ENCODE peak calls at places on chromosome 9, in ten cellular contexts. X is activated B cell treated with CpG ODN at 0.5 μM for 24 hours; Z is stimulated activated CD4-positive, alpha-beta T cell treated with anti-CD3 and anti-CD28 coated beads, Interleukin-2, amount 100 ng/mL, for 4 hours; M is NCI-H510A treated with DMSO at 0.1 percent for 48 hours; O is testis; A is HCT116; I is hippocampal formation; J is lung microvascular endothelial cell; F is AG09309; D is SW 1271. Q is an unnamed sample.

GRCh38 chr9:130988400-130988747 is 20.6 kb upstream of the LAMC3 start:
- DNase-seq in X (no peak), Z (no peak), M (no peak), O (no peak), A (no peak), I (no peak), J (no peak), F (no peak), D (no peak), Q (no peak)

GRCh38 chr9:7320139-7320538 is 479.4 kb downstream of the DMAC1 start:
- DNase-seq in X (no peak), Z (no peak), M (peak), O (no peak), A (no peak), I (no peak), J (peak), F (peak), D (peak), Q (peak)

GRCh38 chr9:33151007-33151557 is 16.1 kb downstream of the B4GALT1 start:
- DNase-seq in X (no peak), Z (no peak), M (peak), O (peak), A (no peak), I (no peak), J (peak), F (peak), D (peak), Q (peak)

GRCh38 chr9:89522261-89522978 is 24.5 kb upstream of the SEMA4D start:
- DNase-seq in X (peak), Z (peak), M (no peak), O (no peak), A (no peak), I (no peak), J (peak), F (no peak), D (no peak), Q (peak)

GRCh38 chr9:116145036-116145435 is 8.6 kb upstream of the PAPPA start:
- DNase-seq in X (no peak), Z (no peak), M (no peak), O (no peak), A (no peak), I (no peak), J (no peak), F (no peak), D (no peak), Q (no peak)

GRCh38 chr9:91179237-91180138 is 182.2 kb downstream of the AUH start:
- DNase-seq in X (no peak), Z (no peak), M (no peak), O (no peak), A (no peak), I (no peak), J (peak), F (no peak), D (no peak), Q (peak)

GRCh38 chr9:118366228-118366627 is 662.0 kb downstream of the TLR4 start:
- DNase-seq in X (no peak), Z (no peak), M (no peak), O (no peak), A (no peak), I (no peak), J (no peak), F (no peak), D (no peak), Q (peak)

GRCh38 chr9:75163764-75164163 is 75.5 kb downstream of the OSTF1 start:
- DNase-seq in X (no peak), Z (no peak), M (no peak), O (no peak), A (no peak), I (no peak), J (no peak), F (no peak), D (no peak), Q (no peak)

GRCh38 chr9:137217276-137218211 is 4.5 kb downstream of the RNF208 start:
- DNase-seq in X (no peak), Z (no peak), M (peak), O (peak), A (peak), I (no peak), J (no peak), F (no peak), D (peak), Q (no peak)

GRCh38 chr9:118651511-118651910 is 717.7 kb downstream of the BRINP1 start:
- DNase-seq in X (no peak), Z (no peak), M (no peak), O (no peak), A (no peak), I (no peak), J (no peak), F (no peak), D (no peak), Q (no peak)

GRCh38 chr9:125509476-125509875 is 197.5 kb downstream of the MAPKAP1 start:
- DNase-seq in X (no peak), Z (no peak), M (no peak), O (no peak), A (no peak), I (no peak), J (no peak), F (peak), D (no peak), Q (no peak)

GRCh38 chr9:127119319-127119709 is 3.1 kb downstream of the ANGPTL2 start:
- DNase-seq in X (no peak), Z (no peak), M (no peak), O (no peak), A (no peak), I (no peak), J (no peak), F (no peak), D (no peak), Q (no peak)

GRCh38 chr9:117415584-117415937 is 704 bp upstream of the ASTN2 start:
- DNase-seq in X (no peak), Z (no peak), M (no peak), O (no peak), A (no peak), I (no peak), J (no peak), F (no peak), D (no peak), Q (no peak)

GRCh38 chr9:121528642-121529041 is 29.0 kb upstream of the GGTA1 start:
- DNase-seq in X (no peak), Z (no peak), M (no peak), O (no peak), A (no peak), I (no peak), J (no peak), F (no peak), D (no peak), Q (no peak)

GRCh38 chr9:967851-968641 is 8.4 kb upstream of the DMRT3 start:
- DNase-seq in X (no peak), Z (no peak), M (peak), O (no peak), A (no peak), I (peak), J (no peak), F (no peak), D (no peak), Q (no peak)

GRCh38 chr9:129908846-129909245 is 73.6 kb downstream of the USP20 start:
- DNase-seq in X (no peak), Z (no peak), M (no peak), O (no peak), A (no peak), I (no peak), J (no peak), F (no peak), D (no peak), Q (no peak)

GRCh38 chr9:137807721-137808703 is 69.6 kb upstream of the CACNA1B start:
- DNase-seq in X (no peak), Z (no peak), M (no peak), O (no peak), A (no peak), I (no peak), J (peak), F (no peak), D (no peak), Q (no peak)

GRCh38 chr9:134844821-134845220 is 35.8 kb upstream of the FCN2 start:
- DNase-seq in X (no peak), Z (no peak), M (no peak), O (no peak), A (no peak), I (no peak), J (no peak), F (no peak), D (no peak), Q (no peak)

GRCh38 chr9:69674741-69675438 is 2.7 kb upstream of the APBA1 start:
- DNase-seq in X (no peak), Z (no peak), M (peak), O (no peak), A (no peak), I (no peak), J (peak), F (peak), D (no peak), Q (peak)

GRCh38 chr9:133406039-133406438 is 11.8 kb downstream of the REXO4 start:
- DNase-seq in X (no peak), Z (no peak), M (no peak), O (no peak), A (no peak), I (no peak), J (no peak), F (no peak), D (no peak), Q (no peak)

GRCh38 chr9:13841801-13842462 is 472.0 kb downstream of the NFIB start:
- DNase-seq in X (no peak), Z (no peak), M (peak), O (no peak), A (no peak), I (no peak), J (no peak), F (no peak), D (no peak), Q (no peak)

Q was measured in HT1080.